ENCODE peak calls at places on chromosomes 1 and 21, in four cellular contexts. N is AG08395, O is SK-N-MC, L is GM06990. U is an unnamed sample.

GRCh38 chr21:44466996-44467858 is 11.9 kb downstream of the LRRC3 start:
- DNase-seq in L (no peak), N (no peak), O (no peak), U (no peak)

GRCh38 chr1:79507770-79508169 is 501.2 kb upstream of the ADGRL4 start:
- DNase-seq in O (no peak), N (no peak), L (no peak), U (no peak)

GRCh38 chr1:167881786-167882185 is 32.1 kb downstream of the ADCY10 start:
- DNase-seq in L (no peak), O (no peak), N (no peak), U (no peak)

GRCh38 chr1:43621861-43622260 is 28.1 kb upstream of the KDM4A start:
- DNase-seq in O (no peak), L (no peak), N (no peak), U (no peak)

GRCh38 chr1:245153081-245153644 is 1.6 kb upstream of the KIF26B start:
- DNase-seq in L (peak), O (peak), N (peak), U (peak)

GRCh38 chr1:10679521-10680220 is 116.8 kb downstream of the CASZ1 start:
- DNase-seq in N (peak), O (peak), L (no peak), U (no peak)

GRCh38 chr1:145690587-145691558 is 16.3 kb downstream of the PDZK1 start:
- DNase-seq in N (peak), O (no peak), L (peak), U (peak)

GRCh38 chr1:186967659-186968394 is 139.1 kb downstream of the PLA2G4A start:
- DNase-seq in O (no peak), N (peak), L (no peak), U (no peak)

GRCh38 chr1:4214826-4215225 is 314.8 kb upstream of the C1orf174 start:
- DNase-seq in L (no peak), O (no peak), N (no peak), U (no peak)

GRCh38 chr1:147647796-147648633 is 22.3 kb downstream of the ACP6 start:
- DNase-seq in O (no peak), L (no peak), N (no peak), U (peak)

GRCh38 chr1:165047985-165048384 is 308.5 kb downstream of the LMX1A start:
- DNase-seq in L (no peak), N (no peak), O (no peak), U (no peak)

GRCh38 chr1:171346866-171347265 is 32.9 kb downstream of the FMO4 start:
- DNase-seq in O (no peak), N (no peak), L (no peak), U (no peak)

GRCh38 chr1:26666855-26667254 is 29.0 kb upstream of the ARID1A start:
- DNase-seq in O (no peak), L (no peak), N (no peak), U (no peak)

GRCh38 chr1:28148880-28149195 is 27.7 kb downstream of the PTAFR start:
- DNase-seq in N (no peak), L (no peak), O (no peak), U (no peak)

GRCh38 chr1:173149887-173150286 is 57.2 kb downstream of the TNFSF4 start:
- DNase-seq in L (no peak), O (no peak), N (peak), U (no peak)

GRCh38 chr1:96861836-96862235 is 140.3 kb downstream of the PTBP2 start:
- DNase-seq in N (no peak), L (no peak), O (no peak), U (no peak)

GRCh38 chr1:50265790-50266314 is 157.1 kb downstream of the ELAVL4 start:
- DNase-seq in N (peak), O (no peak), L (no peak), U (no peak)

GRCh38 chr1:9549955-9550546 is 10.8 kb downstream of the SLC25A33 start:
- DNase-seq in O (no peak), L (no peak), N (no peak), U (no peak)

GRCh38 chr1:240337795-240338194 is 246.1 kb downstream of the FMN2 start:
- DNase-seq in N (peak), L (no peak), O (no peak), U (no peak)

GRCh38 chr1:102191723-102192122 is 195.0 kb upstream of the OLFM3 start:
- DNase-seq in L (no peak), O (no peak), N (no peak), U (no peak)

GRCh38 chr1:150473659-150474058 is 13.6 kb upstream of the TARS2 start:
- DNase-seq in N (no peak), L (no peak), O (no peak), U (no peak)

GRCh38 chr1:196910208-196910607 is 22.4 kb downstream of the CFHR4 start:
- DNase-seq in N (no peak), L (no peak), O (no peak), U (no peak)

GRCh38 chr21:36377391-36377842 is 7.8 kb upstream of the CHAF1B start:
- DNase-seq in N (no peak), L (no peak), O (no peak), U (no peak)

GRCh38 chr1:112544011-112544688 is 35.4 kb downstream of the WNT2B start:
- DNase-seq in L (no peak), N (peak), O (no peak), U (no peak)

GRCh38 chr1:174902531-174903099 is 97.1 kb upstream of the CACYBP start:
- DNase-seq in L (no peak), N (no peak), O (no peak), U (no peak)

GRCh38 chr1:150615346-150616201 is 13.8 kb downstream of the ENSA start:
- DNase-seq in L (no peak), O (no peak), N (no peak), U (no peak)

GRCh38 chr1:66943361-66943969 is 18.7 kb downstream of the MIER1 start:
- DNase-seq in N (no peak), L (no peak), O (no peak), U (no peak)

GRCh38 chr1:116767782-116768382 is 13.7 kb downstream of the CD2 start:
- DNase-seq in N (no peak), O (no peak), L (no peak), U (no peak)

GRCh38 chr1:205481629-205482071 is 22.8 kb upstream of the CDK18 start:
- DNase-seq in N (peak), L (peak), O (no peak), U (no peak)

GRCh38 chr1:231776006-231776707 is 149.6 kb downstream of the DISC1 start:
- DNase-seq in O (no peak), N (peak), L (no peak), U (no peak)

GRCh38 chr1:197696372-197696771 is 78.9 kb downstream of the DENND1B start:
- DNase-seq in L (no peak), N (no peak), O (no peak), U (no peak)

GRCh38 chr1:176843352-176844297 is 320.9 kb downstream of the ASTN1 start:
- DNase-seq in O (no peak), N (peak), L (no peak), U (no peak)